ENCODE peak calls at places on chromosomes 4 and X, in ten cellular contexts. A, Q, L, B, F, P, Z, R, D and O are unnamed samples.

GRCh38 chrX:1427756-1428155 is 25.0 kb downstream of the ASMTL start:
- DNase-seq in A (no peak), Q (no peak), L (peak), B (no peak), F (no peak), P (no peak), Z (no peak), R (no peak), D (no peak), O (no peak)

GRCh38 chrX:6778547-6779231 is 243.8 kb upstream of the VCX3A start:
- DNase-seq in A (no peak), Q (no peak), L (peak), B (no peak), F (no peak), P (no peak), Z (no peak), R (no peak), D (no peak), O (no peak)

GRCh38 chr4:166165829-166166420 is 292.9 kb downstream of the TLL1 start:
- DNase-seq in A (peak), Q (peak), L (no peak), B (peak), F (peak), P (no peak), Z (peak), R (peak), D (peak), O (peak)

GRCh38 chrX:136783159-136783558 is 2.4 kb upstream of the ARHGEF6 start:
- DNase-seq in A (no peak), Q (no peak), L (no peak), B (no peak), F (no peak), P (no peak), Z (no peak), R (no peak), D (no peak), O (no peak)

GRCh38 chr4:70667710-70668535 is 1.6 kb upstream of the JCHAIN start:
- DNase-seq in A (no peak), Q (no peak), L (no peak), B (no peak), F (no peak), P (no peak), Z (no peak), R (no peak), D (no peak), O (no peak)

GRCh38 chr4:81562093-81562492 is 90.4 kb upstream of the RASGEF1B start:
- DNase-seq in A (no peak), Q (no peak), L (no peak), B (no peak), F (no peak), P (no peak), Z (no peak), R (no peak), D (no peak), O (no peak)

GRCh38 chr4:3168029-3168428 is 80.9 kb upstream of the MSANTD1 start:
- DNase-seq in A (no peak), Q (no peak), L (no peak), B (peak), F (peak), P (no peak), Z (peak), R (no peak), D (no peak), O (no peak)

GRCh38 chr4:185256444-185256843 is 47.0 kb downstream of the SNX25 start:
- DNase-seq in A (no peak), Q (no peak), L (no peak), B (no peak), F (no peak), P (no peak), Z (peak), R (no peak), D (no peak), O (no peak)

GRCh38 chrX:3638280-3638873 is 75.1 kb downstream of the PRKX start:
- DNase-seq in A (peak), Q (no peak), L (peak), B (no peak), F (peak), P (peak), Z (peak), R (peak), D (peak), O (no peak)

GRCh38 chr4:2570551-2571222 is 34.2 kb downstream of the FAM193A start:
- DNase-seq in A (no peak), Q (no peak), L (no peak), B (no peak), F (no peak), P (peak), Z (no peak), R (no peak), D (no peak), O (no peak)